ENCODE peak calls at places on chromosomes 16 and 17, in seven cellular contexts. M, D, A, P, J, R and U are unnamed samples.

GRCh38 chr17:62696726-62697490 is 69.4 kb downstream of the MRC2 start:
- DNase-seq in M (no peak), D (no peak), A (no peak), P (no peak), J (no peak), R (no peak), U (no peak)

GRCh38 chr16:89115216-89115949 is 21.7 kb downstream of the ACSF3 start:
- DNase-seq in M (no peak), D (no peak), A (peak; percentile 74), P (no peak), J (no peak), R (peak; percentile 75), U (no peak)

GRCh38 chr17:39769974-39770587 is 32.3 kb downstream of the GRB7 start:
- DNase-seq in M (peak; percentile 56), D (no peak), A (no peak), P (no peak), J (peak; percentile 73), R (no peak), U (no peak)

GRCh38 chr17:35052780-35053179 is 10.7 kb downstream of the RFFL start:
- DNase-seq in M (no peak), D (no peak), A (no peak), P (no peak), J (no peak), R (no peak), U (no peak)

GRCh38 chr17:41527076-41528023 is 758 bp downstream of the KRT19 start:
- DNase-seq in M (peak; percentile 33), D (no peak), A (peak; percentile 69), P (no peak), J (no peak), R (peak; percentile 46), U (no peak)

GRCh38 chr16:56869513-56870270 is 4.7 kb downstream of the SLC12A3 start:
- DNase-seq in M (peak; percentile 42), D (peak; percentile 85), A (no peak), P (no peak), J (peak; percentile 64), R (no peak), U (peak; percentile 67)

GRCh38 chr17:48044851-48045250 is 3.3 kb upstream of the NFE2L1 start:
- DNase-seq in M (no peak), D (no peak), A (no peak), P (no peak), J (no peak), R (no peak), U (no peak)

GRCh38 chr17:80833952-80834895 is 157.4 kb upstream of the CHMP6 start:
- DNase-seq in M (peak; percentile 79), D (no peak), A (no peak), P (peak; percentile 70), J (peak; percentile 80), R (no peak), U (no peak)

GRCh38 chr16:63933841-63934240 is 1188.0 kb downstream of the CDH11 start:
- DNase-seq in M (no peak), D (no peak), A (no peak), P (no peak), J (no peak), R (no peak), U (no peak)

GRCh38 chr16:85556456-85557082 is 56.6 kb upstream of the GSE1 start:
- DNase-seq in M (peak; percentile 58), D (peak; percentile 89), A (peak; percentile 65), P (no peak), J (peak; percentile 63), R (peak; percentile 69), U (peak; percentile 72)